ENCODE peak calls at places on chromosome 17, in five cellular contexts. P is heart right ventricle, U is heart left ventricle, S is colonic mucosa, N is IMR-90. R is an unnamed sample.
A peak's percentile ranks its signal among the peaks of the same experiment; 100 is the strongest.

GRCh38 chr17:37710344-37710886 is 34.4 kb downstream of the HNF1B start:
- DNase-seq in N (peak; percentile 62), S (peak; percentile 96), P (no peak), U (no peak), R (no peak)

GRCh38 chr17:42845918-42846593 is 1.7 kb downstream of the AOC2 start:
- DNase-seq in N (no peak), P (no peak), S (no peak), U (no peak), R (peak; percentile 65)

GRCh38 chr17:38510424-38511125 is 82.3 kb downstream of the ARHGAP23 start:
- DNase-seq in P (peak; percentile 43), N (no peak), U (no peak), S (no peak), R (no peak)

GRCh38 chr17:72514888-72515287 is 394.1 kb downstream of the SOX9 start:
- DNase-seq in P (peak; percentile 25), U (peak; percentile 69), S (no peak), N (peak; percentile 86), R (no peak)

GRCh38 chr17:37762669-37763068 is 17.8 kb upstream of the HNF1B start:
- DNase-seq in U (no peak), S (no peak), P (no peak), N (peak; percentile 37), R (no peak)

GRCh38 chr17:18004345-18004744 is 31.7 kb downstream of the DRC3 start:
- DNase-seq in S (no peak), U (no peak), P (no peak), N (peak; percentile 52), R (no peak)

GRCh38 chr17:45851022-45851421 is 6.3 kb downstream of the SPPL2C start:
- DNase-seq in P (no peak), S (no peak), N (no peak), U (no peak), R (no peak)

GRCh38 chr17:27824745-27825144 is 24.4 kb upstream of the NOS2 start:
- DNase-seq in U (no peak), N (no peak), S (peak; percentile 52), P (no peak), R (no peak)

GRCh38 chr17:65886240-65886639 is 305.7 kb downstream of the CEP112 start:
- DNase-seq in S (no peak), N (peak; percentile 12), P (no peak), U (no peak), R (no peak)

GRCh38 chr17:41806685-41807445 is 4.9 kb downstream of the P3H4 start:
- DNase-seq in P (no peak), N (no peak), U (no peak), S (peak; percentile 79), R (no peak)
- H3K27ac ChIP-seq in P (no peak overlapping the region), N (no peak overlapping the region), U (no peak overlapping the region), S (peak overlapping the region; percentile 44), R (no peak overlapping the region)

DNA sequence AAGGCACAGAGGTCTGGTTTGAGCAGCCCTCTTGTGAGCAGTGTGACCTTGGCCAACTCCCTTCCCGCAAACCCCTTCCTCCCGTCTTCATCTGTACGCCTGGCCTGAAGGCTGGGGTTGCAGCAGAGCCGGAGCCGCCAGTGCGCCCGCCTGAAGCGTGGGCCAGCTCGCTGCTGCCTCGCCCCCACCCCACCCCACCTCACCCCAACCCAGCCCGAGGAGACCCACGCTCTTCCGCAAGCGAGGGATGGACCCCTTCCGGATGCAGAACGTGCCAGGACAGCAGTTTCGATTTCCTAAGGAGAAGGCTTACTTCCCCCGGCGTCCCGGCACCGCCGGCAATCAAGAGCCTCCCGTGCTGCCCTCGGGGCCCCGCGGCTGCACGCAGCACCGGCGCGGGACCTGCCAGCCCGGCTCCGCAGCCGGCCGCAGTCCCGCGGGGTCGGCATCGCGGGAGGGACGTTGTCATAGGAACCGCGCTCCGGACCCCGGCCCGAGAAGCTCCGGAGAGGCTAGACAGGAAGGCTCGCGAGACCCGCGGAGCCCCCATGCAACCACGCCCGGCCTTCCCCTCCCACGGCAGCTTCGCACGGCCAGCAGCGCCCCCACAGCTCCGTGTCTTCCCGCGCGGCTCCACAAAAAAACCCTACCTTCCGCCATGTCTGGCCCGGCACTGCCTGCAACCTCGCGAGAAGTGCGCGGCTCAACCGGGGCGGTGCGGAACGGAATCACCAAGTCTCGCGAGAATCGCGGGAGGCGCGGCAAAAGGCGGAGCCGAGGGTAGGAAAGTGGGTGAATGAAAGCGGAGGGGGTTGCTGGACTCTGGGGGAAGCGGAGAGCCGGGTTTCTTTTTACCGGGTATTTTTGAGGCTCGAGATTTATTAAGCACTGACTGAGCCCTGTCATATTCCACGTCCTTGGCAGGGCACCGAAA is at the start of gene ANKFY1:
- DNase-seq in S (peak; percentile 98), U (peak; percentile 97), N (peak; percentile 92), P (peak; percentile 98), R (peak; percentile 83)
- TF ChIP-seq CTCF in S (no peak), U (no peak), N (peak; percentile 31), P (no peak), R (no peak)

GRCh38 chr17:78401891-78402290 is 23.4 kb downstream of the PGS1 start:
- DNase-seq in N (no peak), S (no peak), P (peak; percentile 9), U (no peak), R (no peak)
- H3K4me1 ChIP-seq in N (peaks cover 8% of the 10 kb centered on the region), S (no peaks in the 10 kb centered on the region), P (peaks cover 25% of the 10 kb centered on the region), U (peaks cover 24% of the 10 kb centered on the region), R (no peaks in the 10 kb centered on the region)

GRCh38 chr17:32386844-32387243 is 36.9 kb downstream of the ZNF207 start:
- DNase-seq in P (no peak), S (no peak), N (peak; percentile 6), U (no peak), R (no peak)

GRCh38 chr17:32385121-32385520 is 35.2 kb downstream of the ZNF207 start:
- DNase-seq in N (no peak), P (no peak), S (no peak), U (no peak), R (no peak)

GRCh38 chr17:32388613-32389459 is 38.9 kb downstream of the ZNF207 start:
- DNase-seq in S (no peak), P (no peak), N (no peak), U (no peak), R (no peak)

GRCh38 chr17:32383926-32384434 is 34.0 kb downstream of the ZNF207 start:
- DNase-seq in U (no peak), S (no peak), N (no peak), P (no peak), R (no peak)

GRCh38 chr17:32385971-32386370 is 36.0 kb downstream of the ZNF207 start:
- DNase-seq in P (no peak), U (no peak), N (no peak), S (no peak), R (no peak)
- H3K27ac ChIP-seq in P (no peak overlapping the region), U (no peak overlapping the region), N (no peak overlapping the region), S (no peak overlapping the region), R (no peak overlapping the region)

GRCh38 chr17:36608794-36609497 is 7.6 kb downstream of the MRM1 start:
- DNase-seq in N (peak; percentile 66), U (peak; percentile 40), P (no peak), S (peak; percentile 45), R (no peak)
- TF ChIP-seq CTCF in N (peak; percentile 65), U (peak; percentile 24), P (peak; percentile 19), S (no peak), R (peak; percentile 3)

GRCh38 chr17:50381920-50382319 is 8.9 kb downstream of the EME1 start:
- DNase-seq in N (no peak), U (no peak), S (no peak), P (no peak), R (no peak)
- H3K4me1 ChIP-seq in N (no peaks in the 10 kb centered on the region), U (no peaks in the 10 kb centered on the region), S (no peaks in the 10 kb centered on the region), P (peaks cover 14% of the 10 kb centered on the region), R (no peaks in the 10 kb centered on the region)

R was measured in ascending aorta.